ENCODE peak calls at places on chromosomes 7 and 10, in four cellular contexts. T, Y, D and B are unnamed samples.

GRCh38 chr10:35442592-35442991 is 106.3 kb downstream of the CCNY start:
- DNase-seq in T (no peak), D (no peak), Y (no peak), B (no peak)

GRCh38 chr7:12158334-12159060 is 52.6 kb upstream of the TMEM106B start:
- DNase-seq in Y (no peak), T (no peak), D (no peak), B (peak)

GRCh38 chr7:82044497-82045080 is 274.7 kb upstream of the HGF start:
- DNase-seq in T (peak), D (no peak), Y (no peak), B (peak)

GRCh38 chr10:5948999-5949759 is 28.2 kb downstream of the IL15RA start:
- DNase-seq in Y (no peak), T (peak), D (peak), B (peak)

GRCh38 chr10:16652154-16652553 is 130.5 kb upstream of the C1QL3 start:
- DNase-seq in T (no peak), Y (no peak), D (no peak), B (no peak)

GRCh38 chr10:44986670-44987069 is 8.1 kb upstream of the DEPP1 start:
- DNase-seq in T (peak), Y (no peak), D (no peak), B (no peak)

GRCh38 chr10:93333278-93333978 is 148.7 kb downstream of the MYOF start:
- DNase-seq in D (peak), Y (no peak), T (no peak), B (no peak)

GRCh38 chr7:136900005-136900404 is 31.6 kb downstream of the CHRM2 start:
- DNase-seq in T (no peak), Y (no peak), D (no peak), B (no peak)

GRCh38 chr10:3107426-3107961 is 40.1 kb downstream of the PFKP start:
- DNase-seq in Y (no peak), T (no peak), D (no peak), B (no peak)

GRCh38 chr7:142602756-142603155 is 146.5 kb upstream of the PRSS1 start:
- DNase-seq in T (no peak), Y (no peak), D (no peak), B (no peak)

GRCh38 chr7:44110724-44111635 is 6.8 kb downstream of the AEBP1 start:
- DNase-seq in Y (no peak), D (no peak), T (no peak), B (no peak)

GRCh38 chr7:139016931-139017511 is 18.8 kb downstream of the ZC3HAV1L start:
- DNase-seq in T (peak), Y (no peak), D (peak), B (peak)

GRCh38 chr10:112721080-112721698 is 228.9 kb upstream of the TCF7L2 start:
- DNase-seq in T (peak), Y (peak), D (no peak), B (peak)

GRCh38 chr7:117875566-117875965 is 2.3 kb upstream of the CTTNBP2 start:
- DNase-seq in D (peak), T (no peak), Y (no peak), B (no peak)

GRCh38 chr10:89471110-89471814 is 56.9 kb downstream of the IFIT5 start:
- DNase-seq in Y (no peak), D (no peak), T (no peak), B (no peak)

GRCh38 chr7:118214051-118214832 is 10.3 kb upstream of the ANKRD7 start:
- DNase-seq in T (no peak), Y (peak), D (peak), B (no peak)

GRCh38 chr7:82131224-82131623 is 312.4 kb downstream of the CACNA2D1 start:
- DNase-seq in D (no peak), T (no peak), Y (no peak), B (no peak)

GRCh38 chr7:147638566-147638965 is 952.0 kb upstream of the C7orf33 start:
- DNase-seq in Y (no peak), D (no peak), T (no peak), B (no peak)

GRCh38 chr7:133354546-133355324 is 101.9 kb downstream of the EXOC4 start:
- DNase-seq in T (no peak), Y (no peak), D (no peak), B (no peak)

GRCh38 chr10:33136781-33137180 is 178.8 kb upstream of the ITGB1 start:
- DNase-seq in Y (no peak), D (no peak), T (no peak), B (no peak)

GRCh38 chr7:130372813-130373212 is 7.5 kb upstream of the CPA1 start:
- DNase-seq in Y (no peak), D (no peak), T (no peak), B (no peak)

GRCh38 chr10:88209837-88210552 is 346.6 kb downstream of the PTEN start:
- DNase-seq in Y (no peak), D (no peak), T (no peak), B (no peak)

GRCh38 chr10:99528256-99528866 is 4.4 kb upstream of the NKX2-3 start:
- DNase-seq in Y (no peak), T (no peak), D (no peak), B (no peak)

GRCh38 chr10:33306756-33307519 is 27.5 kb downstream of the NRP1 start:
- DNase-seq in D (no peak), Y (no peak), T (no peak), B (peak)

GRCh38 chr10:74825033-74825370 is 1.4 kb upstream of the KAT6B start:
- DNase-seq in D (peak), T (peak), Y (no peak), B (no peak)

GRCh38 chr7:2362385-2363088 is 7.9 kb downstream of the EIF3B start:
- DNase-seq in T (peak), D (no peak), Y (no peak), B (no peak)

GRCh38 chr7:128251337-128251736 is 10.3 kb downstream of the LEP start:
- DNase-seq in Y (no peak), T (no peak), D (no peak), B (no peak)

GRCh38 chr7:143331179-143331825 is 15.4 kb downstream of the CLCN1 start:
- DNase-seq in Y (no peak), D (no peak), T (no peak), B (no peak)

GRCh38 chr10:93437946-93438795 is 44.0 kb downstream of the MYOF start:
- DNase-seq in Y (no peak), T (no peak), D (no peak), B (no peak)

GRCh38 chr10:36636879-36637278 is 488.5 kb upstream of the ANKRD30A start:
- DNase-seq in T (no peak), Y (no peak), D (no peak), B (no peak)

GRCh38 chr10:6348091-6348862 is 145.5 kb downstream of the PFKFB3 start:
- DNase-seq in D (no peak), T (no peak), Y (peak), B (no peak)

GRCh38 chr7:30694774-30695721 is 12.8 kb upstream of the CRHR2 start:
- DNase-seq in D (no peak), T (no peak), Y (no peak), B (no peak)

GRCh38 chr10:97865488-97865887 is 15.8 kb downstream of the GOLGA7B start:
- DNase-seq in Y (no peak), T (no peak), D (no peak), B (no peak)

GRCh38 chr10:97861924-97862323 is 12.3 kb downstream of the GOLGA7B start:
- DNase-seq in D (peak), Y (no peak), T (no peak), B (peak)

GRCh38 chr10:97863808-97864207 is 14.2 kb downstream of the GOLGA7B start:
- DNase-seq in T (no peak), Y (no peak), D (no peak), B (no peak)

GRCh38 chr10:97858001-97858439 is 8.4 kb downstream of the GOLGA7B start:
- DNase-seq in Y (no peak), D (no peak), T (no peak), B (no peak)

DNA sequence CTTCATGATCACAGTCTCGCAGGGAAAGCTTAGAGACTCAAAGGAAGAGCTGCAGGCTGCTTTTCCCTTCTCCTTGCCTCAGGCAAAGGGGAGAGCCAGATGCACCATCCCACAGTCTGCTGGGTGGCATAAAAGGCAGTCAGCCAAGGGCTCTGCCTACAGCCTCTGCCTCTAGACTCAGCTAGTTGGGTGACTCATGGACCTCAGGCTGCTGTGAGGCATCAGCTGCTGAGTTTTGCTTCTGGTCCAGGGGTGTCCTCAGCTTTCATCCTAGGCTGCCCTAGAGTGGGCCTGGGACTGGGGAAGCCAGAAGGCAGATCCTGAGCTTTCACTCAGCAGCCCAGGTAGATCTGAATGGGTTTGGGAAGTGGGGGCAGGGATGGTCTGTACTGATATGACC is 11.7 kb downstream of the GOLGA7B start:
- DNase-seq in T (no peak), Y (no peak), D (no peak), B (no peak)
- TF ChIP-seq NR2C2 in T (no peak), Y (no peak), D (no peak), B (no peak)

GRCh38 chr7:121081327-121081936 is 92.9 kb downstream of the CPED1 start:
- DNase-seq in D (no peak), Y (peak), T (peak), B (peak)
- TF ChIP-seq NR2C2 in D (no peak), Y (no peak), T (no peak), B (no peak)

DNA sequence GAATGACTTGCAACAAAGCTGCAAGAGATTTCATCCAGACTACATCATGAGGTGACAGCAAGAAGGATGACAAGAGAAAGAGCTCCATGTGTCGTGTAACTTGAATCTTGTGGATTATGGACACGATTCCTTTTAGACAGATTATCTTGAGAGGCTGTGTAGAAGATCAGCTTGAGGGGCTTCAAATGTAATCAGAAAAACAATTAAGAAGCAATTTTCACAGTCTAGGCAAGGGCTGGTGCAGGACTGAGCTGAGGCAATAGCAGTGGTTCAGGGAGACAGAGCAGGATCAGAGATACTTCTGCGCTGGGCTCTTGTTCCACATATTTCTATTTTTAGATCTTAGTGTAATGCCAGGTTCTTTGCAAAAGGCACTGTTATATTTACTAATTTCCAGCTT is 253.0 kb upstream of the COBL start:
- DNase-seq in Y (no peak), D (no peak), T (no peak), B (no peak)
- TF ChIP-seq NR2C2 in Y (no peak), D (no peak), T (no peak), B (no peak)

DNA sequence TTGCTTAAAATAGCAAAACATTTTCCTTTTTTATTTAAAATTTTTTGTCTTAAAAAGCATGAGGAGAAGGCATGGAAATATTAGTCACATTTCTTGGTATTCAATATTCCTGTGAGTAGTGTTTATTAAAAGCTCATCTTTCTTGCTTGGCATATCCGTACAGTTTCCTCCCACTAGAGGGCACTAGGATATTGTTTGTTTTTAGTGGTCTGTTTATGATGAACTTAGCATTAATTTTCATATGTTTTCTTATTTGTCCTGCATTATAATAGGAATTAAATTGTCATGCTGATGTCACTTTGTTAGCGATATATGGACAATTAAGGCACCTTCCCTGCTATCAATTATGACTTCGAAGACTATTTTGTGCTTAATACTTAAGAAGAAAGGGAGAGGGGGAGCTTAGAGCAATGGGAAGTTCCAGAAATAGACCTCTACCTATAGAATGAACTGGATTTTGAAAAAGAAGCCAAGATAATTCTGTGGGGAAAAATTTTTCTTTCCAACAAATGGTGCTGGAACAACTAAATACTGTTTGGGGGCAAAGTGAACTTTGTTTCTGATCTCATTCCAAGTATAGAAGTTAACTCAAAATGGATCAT is 91.0 kb upstream of the STRIP2 start:
- DNase-seq in Y (no peak), T (peak), D (no peak), B (peak)
- TF ChIP-seq NR2C2 in Y (no peak), T (no peak), D (no peak), B (no peak)

GRCh38 chr10:130772056-130772455 is 539.5 kb downstream of the TCERG1L start:
- DNase-seq in D (no peak), T (no peak), Y (no peak), B (no peak)
- TF ChIP-seq NR2C2 in D (no peak), T (no peak), Y (no peak), B (no peak)

GRCh38 chr10:71266918-71267442 is 52.1 kb upstream of the SLC29A3 start:
- DNase-seq in Y (no peak), D (no peak), T (no peak), B (no peak)
- TF ChIP-seq NR2C2 in Y (no peak), D (no peak), T (no peak), B (no peak)

DNA sequence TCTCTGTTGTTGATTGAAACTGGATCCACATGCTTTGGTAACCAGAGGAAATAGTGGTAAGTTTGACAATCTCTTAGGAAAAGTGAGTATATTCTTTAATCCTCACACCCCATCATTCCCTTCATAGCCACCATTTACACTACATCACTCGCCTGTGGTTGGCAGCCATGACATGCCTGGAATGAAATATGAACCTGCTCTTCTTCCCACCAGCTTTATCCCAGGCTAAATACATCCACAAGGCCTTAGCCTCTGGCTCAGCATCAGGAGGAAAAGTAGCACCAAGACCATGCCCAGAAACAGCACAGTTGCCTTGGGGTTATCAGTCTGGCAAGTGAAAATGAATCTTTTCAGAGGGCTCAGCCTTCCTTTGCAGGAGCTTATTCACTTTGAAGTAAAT is 40.3 kb downstream of the SGCE start:
- DNase-seq in D (no peak), T (no peak), Y (no peak), B (no peak)
- TF ChIP-seq NR2C2 in D (no peak), T (no peak), Y (no peak), B (no peak)